ENCODE peak calls at places on chromosomes 16 and 17, in nine cellular contexts. V is thoracic aorta, W is aorta, U is tibial nerve, T is left lung, A is mammary epithelial cell, S is caudate nucleus, Z is H9, O is small intestine. X is an unnamed sample.

GRCh38 chr17:68431661-68432071 is 25.6 kb downstream of the WIPI1 start:
- DNase-seq in V (no peak), W (no peak), U (no peak), T (no peak), A (no peak), S (no peak), Z (peak), O (peak), X (no peak)

GRCh38 chr16:48558269-48558915 is 51.6 kb downstream of the N4BP1 start:
- DNase-seq in V (no peak), W (no peak), U (no peak), T (no peak), A (peak), S (no peak), Z (no peak), O (no peak), X (no peak)

GRCh38 chr16:22189473-22190168 is 16.5 kb upstream of the EEF2K start:
- DNase-seq in V (no peak), W (peak), U (peak), T (no peak), A (peak), S (no peak), Z (peak), O (peak), X (no peak)

GRCh38 chr16:79212114-79212791 is 388.3 kb downstream of the MAF start:
- DNase-seq in V (no peak), W (no peak), U (no peak), T (no peak), A (no peak), S (peak), Z (no peak), O (no peak), X (no peak)

GRCh38 chr17:16100737-16101400 is 101.2 kb downstream of the TTC19 start:
- DNase-seq in V (no peak), W (no peak), U (no peak), T (no peak), A (no peak), S (no peak), Z (no peak), O (no peak), X (no peak)

GRCh38 chr16:48201515-48202201 is 42.4 kb upstream of the LONP2 start:
- DNase-seq in V (no peak), W (no peak), U (no peak), T (no peak), A (no peak), S (no peak), Z (no peak), O (peak), X (no peak)

GRCh38 chr17:48543854-48544355 is 1.0 kb downstream of the HOXB2 start:
- DNase-seq in V (no peak), W (no peak), U (no peak), T (no peak), A (peak), S (no peak), Z (no peak), O (no peak), X (no peak)

GRCh38 chr17:12507046-12507445 is 158.6 kb upstream of the MYOCD start:
- DNase-seq in V (no peak), W (no peak), U (no peak), T (no peak), A (no peak), S (no peak), Z (no peak), O (no peak), X (no peak)

GRCh38 chr16:84479716-84480450 is 24.6 kb downstream of the MEAK7 start:
- DNase-seq in V (no peak), W (no peak), U (no peak), T (no peak), A (no peak), S (no peak), Z (no peak), O (no peak), X (no peak)

GRCh38 chr16:58854392-58854791 is 120.3 kb upstream of the GOT2 start:
- DNase-seq in V (no peak), W (no peak), U (no peak), T (no peak), A (no peak), S (no peak), Z (no peak), O (no peak), X (no peak)

GRCh38 chr16:27728691-27729090 is 178.7 kb downstream of the KATNIP start:
- DNase-seq in V (no peak), W (no peak), U (no peak), T (peak), A (peak), S (no peak), Z (no peak), O (peak), X (no peak)

GRCh38 chr16:10511829-10512228 is 68.6 kb downstream of the EMP2 start:
- DNase-seq in V (no peak), W (no peak), U (no peak), T (no peak), A (peak), S (no peak), Z (no peak), O (no peak), X (no peak)

GRCh38 chr17:1867307-1867706 is 37.5 kb downstream of the RPA1 start:
- DNase-seq in V (no peak), W (no peak), U (no peak), T (no peak), A (no peak), S (no peak), Z (no peak), O (no peak), X (no peak)

GRCh38 chr16:74667215-74667765 is 613 bp upstream of the RFWD3 start:
- DNase-seq in V (no peak), W (peak), U (no peak), T (peak), A (peak), S (peak), Z (peak), O (peak), X (no peak)

GRCh38 chr17:40931311-40931710 is 6.1 kb downstream of the KRT23 start:
- DNase-seq in V (no peak), W (no peak), U (no peak), T (no peak), A (no peak), S (no peak), Z (no peak), O (no peak), X (no peak)

GRCh38 chr16:76639685-76640289 is 362.6 kb downstream of the CNTNAP4 start:
- DNase-seq in V (no peak), W (no peak), U (no peak), T (no peak), A (peak), S (no peak), Z (peak), O (peak), X (peak)

GRCh38 chr17:11303773-11304394 is 62.9 kb downstream of the SHISA6 start:
- DNase-seq in V (no peak), W (no peak), U (no peak), T (no peak), A (no peak), S (no peak), Z (no peak), O (no peak), X (no peak)

GRCh38 chr17:65604070-65604469 is 42.6 kb upstream of the AXIN2 start:
- DNase-seq in V (no peak), W (no peak), U (no peak), T (no peak), A (no peak), S (no peak), Z (no peak), O (no peak), X (no peak)

GRCh38 chr17:82092094-82092586 is 5.9 kb downstream of the FASN start:
- DNase-seq in V (no peak), W (peak), U (no peak), T (peak), A (no peak), S (no peak), Z (no peak), O (no peak), X (no peak)

GRCh38 chr17:82301916-82302497 is 15.4 kb downstream of the CD7 start:
- DNase-seq in V (no peak), W (no peak), U (no peak), T (peak), A (peak), S (no peak), Z (no peak), O (no peak), X (no peak)

GRCh38 chr17:14299261-14300093 is 1.4 kb upstream of the HS3ST3B1 start:
- DNase-seq in V (no peak), W (no peak), U (no peak), T (peak), A (no peak), S (no peak), Z (peak), O (no peak), X (no peak)

GRCh38 chr16:72093448-72094265 is at the start of the genes DHX38 and TXNL4B:
- DNase-seq in V (peak), W (peak), U (peak), T (peak), A (peak), S (peak), Z (peak), O (peak), X (peak)

GRCh38 chr16:46747777-46748651 is at the start of gene MYLK3:
- DNase-seq in V (no peak), W (no peak), U (no peak), T (no peak), A (no peak), S (no peak), Z (peak), O (no peak), X (no peak)

GRCh38 chr16:46885960-46886763 is 2.0 kb downstream of the GPT2 start:
- DNase-seq in V (no peak), W (no peak), U (peak), T (no peak), A (peak), S (no peak), Z (no peak), O (peak), X (peak)

GRCh38 chr17:81457917-81458555 is 54.6 kb downstream of the ACTG1 start:
- DNase-seq in V (no peak), W (no peak), U (no peak), T (no peak), A (no peak), S (no peak), Z (no peak), O (no peak), X (no peak)

GRCh38 chr16:15487336-15488284 is 53.2 kb downstream of the BMERB1 start:
- DNase-seq in V (no peak), W (no peak), U (no peak), T (no peak), A (no peak), S (no peak), Z (no peak), O (no peak), X (no peak)

GRCh38 chr16:84177740-84178070 is 9.2 kb downstream of the TAF1C start:
- DNase-seq in V (peak), W (no peak), U (no peak), T (no peak), A (peak), S (no peak), Z (no peak), O (no peak), X (no peak)

GRCh38 chr16:67685388-67686112 is 18.9 kb downstream of the C16orf86 start:
- DNase-seq in V (no peak), W (no peak), U (no peak), T (peak), A (no peak), S (no peak), Z (no peak), O (no peak), X (no peak)
- H3K27ac ChIP-seq in V (no peak), W (no peak), U (peak), T (peak), A (no peak), S (no peak), Z (no peak), O (no peak), X (peak)

GRCh38 chr16:12090162-12090552 is 113.6 kb downstream of the SNX29 start:
- DNase-seq in V (no peak), W (peak), U (no peak), T (no peak), A (no peak), S (no peak), Z (peak), O (no peak), X (no peak)
- H3K27ac ChIP-seq in V (peak), W (no peak), U (no peak), T (peak), A (no peak), S (no peak), Z (no peak), O (no peak), X (no peak)

GRCh38 chr17:78185981-78186688 is 717 bp downstream of the TK1 start:
- DNase-seq in V (no peak), W (peak), U (no peak), T (peak), A (peak), S (no peak), Z (no peak), O (peak), X (no peak)

GRCh38 chr17:78184868-78185267 is 2.0 kb downstream of the TK1 start:
- DNase-seq in V (no peak), W (no peak), U (no peak), T (no peak), A (no peak), S (no peak), Z (no peak), O (no peak), X (no peak)

GRCh38 chr17:78186689-78187595 is at the start of the genes AFMID and TK1:
- DNase-seq in V (peak), W (peak), U (peak), T (peak), A (peak), S (peak), Z (peak), O (peak), X (peak)

GRCh38 chr17:78182504-78182903 is 4.3 kb downstream of the TK1 start:
- DNase-seq in V (no peak), W (no peak), U (no peak), T (no peak), A (no peak), S (no peak), Z (no peak), O (no peak), X (no peak)

DNA sequence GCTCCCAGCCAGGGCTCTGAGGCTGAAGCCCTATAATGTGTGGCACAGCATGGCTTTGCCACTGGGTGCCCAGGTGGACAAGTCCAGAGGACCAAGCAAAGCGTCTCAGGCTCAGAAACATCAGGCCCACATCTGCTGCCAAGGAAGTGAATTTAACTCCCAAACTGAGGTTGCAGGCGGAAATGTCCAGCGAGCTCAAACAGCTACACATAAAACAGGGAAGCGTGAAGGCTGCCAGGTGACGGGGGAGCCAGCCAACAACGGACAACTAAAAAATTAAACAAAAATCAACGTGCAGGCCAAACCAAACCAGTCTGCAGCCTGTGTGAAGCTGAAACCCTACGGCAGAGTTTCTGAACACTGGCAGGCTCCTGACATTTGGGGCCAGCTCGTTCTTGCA is 2.5 kb downstream of the TK1 start:
- DNase-seq in V (no peak), W (peak), U (no peak), T (no peak), A (no peak), S (no peak), Z (no peak), O (no peak), X (no peak)
- H3K27ac ChIP-seq in V (peak), W (no peak), U (no peak), T (peak), A (no peak), S (no peak), Z (no peak), O (no peak), X (no peak)

GRCh38 chr16:57127037-57127763 is 34.8 kb downstream of the CPNE2 start:
- DNase-seq in V (no peak), W (no peak), U (no peak), T (no peak), A (no peak), S (no peak), Z (no peak), O (no peak), X (no peak)
- H3K27ac ChIP-seq in V (no peak), W (no peak), U (peak), T (no peak), A (no peak), S (peak), Z (no peak), O (no peak), X (no peak)

GRCh38 chr16:1351215-1351581 is 480 bp downstream of the TSR3 start:
- DNase-seq in V (no peak), W (no peak), U (no peak), T (no peak), A (no peak), S (no peak), Z (no peak), O (no peak), X (no peak)
- H3K27ac ChIP-seq in V (peak), W (no peak), U (peak), T (no peak), A (peak), S (peak), Z (no peak), O (peak), X (peak)

DNA sequence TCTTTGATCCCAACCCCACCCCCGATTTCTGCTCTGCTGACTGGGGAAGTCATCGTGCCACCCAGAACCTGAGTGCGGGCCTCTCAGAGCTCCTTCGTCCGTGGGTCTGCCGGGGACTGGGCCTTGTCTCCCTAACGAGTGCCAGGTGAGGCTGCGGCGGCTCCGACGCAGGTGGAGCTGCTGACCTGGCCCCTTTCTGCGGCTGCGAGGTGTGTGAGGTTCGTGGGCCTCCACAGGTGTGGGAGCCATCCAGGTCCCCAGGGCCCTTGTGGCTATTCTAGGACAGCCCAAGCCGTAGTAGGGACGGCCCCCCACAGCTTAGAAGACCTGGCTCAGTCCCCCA is 3.0 kb downstream of the UBE2I start:
- DNase-seq in V (no peak), W (no peak), U (no peak), T (no peak), A (no peak), S (no peak), Z (no peak), O (no peak), X (no peak)
- H3K27ac ChIP-seq in V (no peak), W (no peak), U (peak), T (no peak), A (no peak), S (no peak), Z (no peak), O (no peak), X (no peak)

GRCh38 chr17:8480011-8480976 is 44.6 kb downstream of the NDEL1 start:
- DNase-seq in V (no peak), W (peak), U (no peak), T (no peak), A (no peak), S (no peak), Z (peak), O (no peak), X (no peak)

GRCh38 chr17:8477653-8478441 is 42.2 kb downstream of the NDEL1 start:
- DNase-seq in V (no peak), W (peak), U (no peak), T (no peak), A (no peak), S (no peak), Z (no peak), O (peak), X (no peak)

GRCh38 chr17:8481703-8482102 is 46.0 kb downstream of the NDEL1 start:
- DNase-seq in V (no peak), W (peak), U (no peak), T (no peak), A (no peak), S (no peak), Z (no peak), O (no peak), X (no peak)

GRCh38 chr17:8481089-8481488 is 45.4 kb downstream of the NDEL1 start:
- DNase-seq in V (no peak), W (peak), U (no peak), T (no peak), A (peak), S (no peak), Z (peak), O (no peak), X (no peak)

DNA sequence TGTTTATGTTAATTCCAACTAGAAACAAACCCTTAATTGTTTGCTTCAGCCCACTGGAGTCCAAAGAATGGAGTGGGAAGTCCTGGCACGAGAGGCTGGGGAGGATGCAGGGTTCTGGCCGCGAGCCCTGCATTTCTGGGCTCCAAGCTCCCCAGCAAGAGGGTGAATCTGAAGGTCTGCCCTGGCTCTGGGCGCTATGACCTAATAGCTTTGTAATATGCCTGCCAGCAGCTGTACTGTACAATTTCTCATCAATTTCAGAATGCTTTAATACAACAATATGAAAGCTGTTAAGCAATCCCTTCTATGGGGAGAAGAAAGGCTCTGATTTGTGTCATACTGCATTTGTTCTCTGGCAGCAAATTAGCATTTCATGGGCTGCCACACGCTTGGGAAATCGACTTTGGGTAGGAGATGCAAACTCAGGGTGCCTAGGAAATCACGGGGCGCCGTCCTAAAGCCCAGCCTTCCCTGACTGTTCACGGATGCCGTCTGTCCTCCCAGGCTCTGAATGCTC is 43.8 kb downstream of the NDEL1 start:
- DNase-seq in V (no peak), W (peak), U (peak), T (no peak), A (peak), S (peak), Z (no peak), O (no peak), X (no peak)
- H3K27ac ChIP-seq in V (peak), W (peak), U (peak), T (peak), A (no peak), S (peak), Z (no peak), O (no peak), X (no peak)

GRCh38 chr17:77129568-77130301 is 11.0 kb upstream of the SEC14L1 start:
- DNase-seq in V (no peak), W (peak), U (no peak), T (no peak), A (no peak), S (no peak), Z (no peak), O (no peak), X (no peak)
- H3K27ac ChIP-seq in V (peak), W (no peak), U (peak), T (peak), A (peak), S (peak), Z (no peak), O (no peak), X (no peak)

GRCh38 chr17:79203016-79203415 is 128.4 kb downstream of the ENGASE start:
- DNase-seq in V (no peak), W (no peak), U (no peak), T (no peak), A (no peak), S (no peak), Z (no peak), O (no peak), X (no peak)
- H3K27ac ChIP-seq in V (no peak), W (no peak), U (no peak), T (no peak), A (no peak), S (no peak), Z (no peak), O (no peak), X (no peak)

X was measured in epithelial cell of prostate.